ENCODE peak calls at places on chromosomes 4 and X, in four cellular contexts. D, L, G and N are unnamed samples.

GRCh38 chr4:122539861-122540465 is 80.9 kb downstream of the IL21 start:
- DNase-seq in D (no peak), L (no peak), G (no peak), N (no peak)

GRCh38 chrX:136250191-136251041 is 784 bp downstream of the MAP7D3 start:
- DNase-seq in D (no peak), L (peak), G (peak), N (peak)

GRCh38 chr4:60463846-60464502 is 736.2 kb upstream of the ADGRL3 start:
- DNase-seq in D (no peak), L (no peak), G (no peak), N (peak)

GRCh38 chr4:184983660-184984356 is 34.5 kb upstream of the HELT start:
- DNase-seq in D (no peak), L (peak), G (peak), N (peak)

GRCh38 chrX:4484266-4484665 is 770.8 kb upstream of the PRKX start:
- DNase-seq in D (no peak), L (no peak), G (no peak), N (no peak)

GRCh38 chr4:74543247-74543670 is 98.3 kb downstream of the AREG start:
- DNase-seq in D (no peak), L (no peak), G (no peak), N (no peak)

GRCh38 chr4:2256156-2256731 is 5.7 kb downstream of the MXD4 start:
- DNase-seq in D (no peak), L (peak), G (no peak), N (no peak)

GRCh38 chr4:48109413-48110263 is 24.4 kb downstream of the TXK start:
- DNase-seq in D (no peak), L (no peak), G (no peak), N (peak)

GRCh38 chrX:115713465-115713864 is 152.5 kb downstream of the PLS3 start:
- DNase-seq in D (no peak), L (no peak), G (no peak), N (no peak)

GRCh38 chrX:16986169-16986568 is 39.7 kb downstream of the REPS2 start:
- DNase-seq in D (no peak), L (no peak), G (no peak), N (no peak)

GRCh38 chr4:11328401-11328800 is 100.3 kb downstream of the HS3ST1 start:
- DNase-seq in D (no peak), L (no peak), G (no peak), N (no peak)

GRCh38 chr4:54400802-54401201 is 171.7 kb downstream of the PDGFRA start:
- DNase-seq in D (no peak), L (no peak), G (no peak), N (no peak)

GRCh38 chr4:168524006-168524405 is 27.2 kb downstream of the PALLD start:
- DNase-seq in D (no peak), L (no peak), G (no peak), N (no peak)

GRCh38 chrX:131821945-131822622 is 201.0 kb upstream of the STK26 start:
- DNase-seq in D (no peak), L (no peak), G (no peak), N (no peak)